ENCODE peak calls at places on chromosomes 11 and 22, in seven cellular contexts. One of them, this sample, is unnamed.

GRCh38 chr11:9604134-9604533 is 30.7 kb downstream of the WEE1 start:
- DNase-seq in GOT3: no peak
- DNase-seq in Kasumi-1: no peak
- DNase-seq in GM12865: no peak
- DNase-seq in activated CD4-positive, alpha-beta T cell treated with anti-CD3 and anti-CD28 coated beads, Interleukin-2, amount 10 ng/mL, durations not matched to agents 24 days and 14 days: no peak
- DNase-seq in activated CD8-positive, alpha-beta memory T cell treated with anti-CD3 and anti-CD28 coated beads for 1 hour: no peak
- DNase-seq in activated naive CD4-positive, alpha-beta T cell treated with Interleukin-2 at 50 U/mL for 16 hours: no peak
- DNase-seq in this sample: no peak

GRCh38 chr11:9170450-9170849 is 79.1 kb upstream of the SCUBE2 start:
- DNase-seq in GOT3: no peak
- DNase-seq in Kasumi-1: no peak
- DNase-seq in GM12865: no peak
- DNase-seq in activated CD4-positive, alpha-beta T cell treated with anti-CD3 and anti-CD28 coated beads, Interleukin-2, amount 10 ng/mL, durations not matched to agents 24 days and 14 days: no peak
- DNase-seq in activated CD8-positive, alpha-beta memory T cell treated with anti-CD3 and anti-CD28 coated beads for 1 hour: no peak
- DNase-seq in activated naive CD4-positive, alpha-beta T cell treated with Interleukin-2 at 50 U/mL for 16 hours: no peak
- DNase-seq in this sample: no peak

GRCh38 chr11:1879941-1880720 is 11.6 kb downstream of the PRR33 start:
- DNase-seq in GOT3: no peak
- DNase-seq in Kasumi-1: no peak
- DNase-seq in GM12865: no peak
- DNase-seq in activated CD4-positive, alpha-beta T cell treated with anti-CD3 and anti-CD28 coated beads, Interleukin-2, amount 10 ng/mL, durations not matched to agents 24 days and 14 days: no peak
- DNase-seq in activated CD8-positive, alpha-beta memory T cell treated with anti-CD3 and anti-CD28 coated beads for 1 hour: no peak
- DNase-seq in activated naive CD4-positive, alpha-beta T cell treated with Interleukin-2 at 50 U/mL for 16 hours: no peak
- DNase-seq in this sample: no peak

GRCh38 chr11:117950320-117950719 is 21.1 kb upstream of the TMPRSS13 start:
- DNase-seq in GOT3: no peak
- DNase-seq in Kasumi-1: peak
- DNase-seq in GM12865: no peak
- DNase-seq in activated CD4-positive, alpha-beta T cell treated with anti-CD3 and anti-CD28 coated beads, Interleukin-2, amount 10 ng/mL, durations not matched to agents 24 days and 14 days: peak
- DNase-seq in activated CD8-positive, alpha-beta memory T cell treated with anti-CD3 and anti-CD28 coated beads for 1 hour: peak
- DNase-seq in activated naive CD4-positive, alpha-beta T cell treated with Interleukin-2 at 50 U/mL for 16 hours: peak
- DNase-seq in this sample: no peak

GRCh38 chr11:118917488-118918127 is 8.1 kb downstream of the BCL9L start:
- DNase-seq in GOT3: no peak
- DNase-seq in Kasumi-1: peak
- DNase-seq in GM12865: no peak
- DNase-seq in activated CD4-positive, alpha-beta T cell treated with anti-CD3 and anti-CD28 coated beads, Interleukin-2, amount 10 ng/mL, durations not matched to agents 24 days and 14 days: peak
- DNase-seq in activated CD8-positive, alpha-beta memory T cell treated with anti-CD3 and anti-CD28 coated beads for 1 hour: no peak
- DNase-seq in activated naive CD4-positive, alpha-beta T cell treated with Interleukin-2 at 50 U/mL for 16 hours: peak
- DNase-seq in this sample: no peak

GRCh38 chr11:83282084-83282716 is 4.0 kb downstream of the CCDC90B start:
- DNase-seq in GOT3: no peak
- DNase-seq in Kasumi-1: no peak
- DNase-seq in GM12865: no peak
- DNase-seq in activated CD4-positive, alpha-beta T cell treated with anti-CD3 and anti-CD28 coated beads, Interleukin-2, amount 10 ng/mL, durations not matched to agents 24 days and 14 days: no peak
- DNase-seq in activated CD8-positive, alpha-beta memory T cell treated with anti-CD3 and anti-CD28 coated beads for 1 hour: no peak
- DNase-seq in activated naive CD4-positive, alpha-beta T cell treated with Interleukin-2 at 50 U/mL for 16 hours: no peak
- DNase-seq in this sample: no peak

GRCh38 chr22:26888887-26889286 is 231.5 kb downstream of the MIAT start:
- DNase-seq in GOT3: no peak
- DNase-seq in Kasumi-1: no peak
- DNase-seq in GM12865: no peak
- DNase-seq in activated CD4-positive, alpha-beta T cell treated with anti-CD3 and anti-CD28 coated beads, Interleukin-2, amount 10 ng/mL, durations not matched to agents 24 days and 14 days: peak
- DNase-seq in activated CD8-positive, alpha-beta memory T cell treated with anti-CD3 and anti-CD28 coated beads for 1 hour: no peak
- DNase-seq in activated naive CD4-positive, alpha-beta T cell treated with Interleukin-2 at 50 U/mL for 16 hours: no peak
- DNase-seq in this sample: no peak

GRCh38 chr22:42584364-42584940 is 30.2 kb downstream of the POLDIP3 start:
- DNase-seq in GOT3: no peak
- DNase-seq in Kasumi-1: no peak
- DNase-seq in GM12865: no peak
- DNase-seq in activated CD4-positive, alpha-beta T cell treated with anti-CD3 and anti-CD28 coated beads, Interleukin-2, amount 10 ng/mL, durations not matched to agents 24 days and 14 days: no peak
- DNase-seq in activated CD8-positive, alpha-beta memory T cell treated with anti-CD3 and anti-CD28 coated beads for 1 hour: no peak
- DNase-seq in activated naive CD4-positive, alpha-beta T cell treated with Interleukin-2 at 50 U/mL for 16 hours: no peak
- DNase-seq in this sample: no peak

GRCh38 chr11:10032991-10033390 is 261.0 kb downstream of the SBF2 start:
- DNase-seq in GOT3: no peak
- DNase-seq in Kasumi-1: no peak
- DNase-seq in GM12865: no peak
- DNase-seq in activated CD4-positive, alpha-beta T cell treated with anti-CD3 and anti-CD28 coated beads, Interleukin-2, amount 10 ng/mL, durations not matched to agents 24 days and 14 days: no peak
- DNase-seq in activated CD8-positive, alpha-beta memory T cell treated with anti-CD3 and anti-CD28 coated beads for 1 hour: no peak
- DNase-seq in activated naive CD4-positive, alpha-beta T cell treated with Interleukin-2 at 50 U/mL for 16 hours: no peak
- DNase-seq in this sample: no peak

GRCh38 chr11:2913029-2913431 is 16.2 kb downstream of the PHLDA2 start:
- DNase-seq in GOT3: no peak
- DNase-seq in Kasumi-1: no peak
- DNase-seq in GM12865: no peak
- DNase-seq in activated CD4-positive, alpha-beta T cell treated with anti-CD3 and anti-CD28 coated beads, Interleukin-2, amount 10 ng/mL, durations not matched to agents 24 days and 14 days: no peak
- DNase-seq in activated CD8-positive, alpha-beta memory T cell treated with anti-CD3 and anti-CD28 coated beads for 1 hour: no peak
- DNase-seq in activated naive CD4-positive, alpha-beta T cell treated with Interleukin-2 at 50 U/mL for 16 hours: no peak
- DNase-seq in this sample: no peak

GRCh38 chr22:48277868-48278581 is 1515.6 kb downstream of the TBC1D22A start:
- DNase-seq in GOT3: no peak
- DNase-seq in Kasumi-1: no peak
- DNase-seq in GM12865: no peak
- DNase-seq in activated CD4-positive, alpha-beta T cell treated with anti-CD3 and anti-CD28 coated beads, Interleukin-2, amount 10 ng/mL, durations not matched to agents 24 days and 14 days: no peak
- DNase-seq in activated CD8-positive, alpha-beta memory T cell treated with anti-CD3 and anti-CD28 coated beads for 1 hour: no peak
- DNase-seq in activated naive CD4-positive, alpha-beta T cell treated with Interleukin-2 at 50 U/mL for 16 hours: no peak
- DNase-seq in this sample: no peak

GRCh38 chr11:26764315-26764714 is 42.5 kb upstream of the SLC5A12 start:
- DNase-seq in GOT3: no peak
- DNase-seq in Kasumi-1: no peak
- DNase-seq in GM12865: no peak
- DNase-seq in activated CD4-positive, alpha-beta T cell treated with anti-CD3 and anti-CD28 coated beads, Interleukin-2, amount 10 ng/mL, durations not matched to agents 24 days and 14 days: no peak
- DNase-seq in activated CD8-positive, alpha-beta memory T cell treated with anti-CD3 and anti-CD28 coated beads for 1 hour: no peak
- DNase-seq in activated naive CD4-positive, alpha-beta T cell treated with Interleukin-2 at 50 U/mL for 16 hours: no peak
- DNase-seq in this sample: no peak

GRCh38 chr11:75078233-75078632 is 18.4 kb downstream of the OR2AT4 start:
- DNase-seq in GOT3: no peak
- DNase-seq in Kasumi-1: no peak
- DNase-seq in GM12865: no peak
- DNase-seq in activated CD4-positive, alpha-beta T cell treated with anti-CD3 and anti-CD28 coated beads, Interleukin-2, amount 10 ng/mL, durations not matched to agents 24 days and 14 days: no peak
- DNase-seq in activated CD8-positive, alpha-beta memory T cell treated with anti-CD3 and anti-CD28 coated beads for 1 hour: no peak
- DNase-seq in activated naive CD4-positive, alpha-beta T cell treated with Interleukin-2 at 50 U/mL for 16 hours: no peak
- DNase-seq in this sample: no peak

GRCh38 chr11:47915407-47916137 is 64.8 kb upstream of the PTPRJ start:
- DNase-seq in GOT3: no peak
- DNase-seq in Kasumi-1: no peak
- DNase-seq in GM12865: peak
- DNase-seq in activated CD4-positive, alpha-beta T cell treated with anti-CD3 and anti-CD28 coated beads, Interleukin-2, amount 10 ng/mL, durations not matched to agents 24 days and 14 days: peak
- DNase-seq in activated CD8-positive, alpha-beta memory T cell treated with anti-CD3 and anti-CD28 coated beads for 1 hour: no peak
- DNase-seq in activated naive CD4-positive, alpha-beta T cell treated with Interleukin-2 at 50 U/mL for 16 hours: peak
- DNase-seq in this sample: no peak

This sample was measured in cortex of kidney.